ENCODE peak calls at places on chromosomes 4 and X, in seven cellular contexts. One of them, this sample, is unnamed.

GRCh38 chr4:142563682-142564291 is 282.3 kb downstream of the INPP4B start:
- DNase-seq in hypothalamus: no peak
- DNase-seq in fibroblast of lung: peak; percentile 15
- DNase-seq in CD4-positive, alpha-beta T cell: no peak
- DNase-seq in effector memory CD8-positive, alpha-beta T cell: no peak
- DNase-seq in Panc1: no peak
- DNase-seq in nucleus accumbens: no peak
- DNase-seq in this sample: no peak

GRCh38 chrX:150099316-150099715 is 161.0 kb upstream of the EOLA2 start:
- DNase-seq in hypothalamus: no peak
- DNase-seq in fibroblast of lung: no peak
- DNase-seq in CD4-positive, alpha-beta T cell: no peak
- DNase-seq in effector memory CD8-positive, alpha-beta T cell: no peak
- DNase-seq in Panc1: no peak
- DNase-seq in nucleus accumbens: no peak
- DNase-seq in this sample: no peak

GRCh38 chrX:47568656-47569295 is 7.8 kb downstream of the ARAF start:
- DNase-seq in hypothalamus: no peak
- DNase-seq in fibroblast of lung: no peak
- DNase-seq in CD4-positive, alpha-beta T cell: peak; percentile 25
- DNase-seq in effector memory CD8-positive, alpha-beta T cell: peak; percentile 22
- DNase-seq in Panc1: no peak
- DNase-seq in nucleus accumbens: no peak
- DNase-seq in this sample: no peak

GRCh38 chrX:12910424-12910823 is 4.0 kb downstream of the TLR8 start:
- DNase-seq in hypothalamus: no peak
- DNase-seq in fibroblast of lung: no peak
- DNase-seq in CD4-positive, alpha-beta T cell: no peak
- DNase-seq in effector memory CD8-positive, alpha-beta T cell: no peak
- DNase-seq in Panc1: no peak
- DNase-seq in nucleus accumbens: no peak
- DNase-seq in this sample: no peak

GRCh38 chr4:3807311-3807710 is 41.1 kb downstream of the ADRA2C start:
- DNase-seq in hypothalamus: no peak
- DNase-seq in fibroblast of lung: no peak
- DNase-seq in CD4-positive, alpha-beta T cell: no peak
- DNase-seq in effector memory CD8-positive, alpha-beta T cell: no peak
- DNase-seq in Panc1: no peak
- DNase-seq in nucleus accumbens: no peak
- DNase-seq in this sample: no peak

GRCh38 chrX:112834976-112835375 is 5.7 kb downstream of the AMOT start:
- DNase-seq in hypothalamus: no peak
- DNase-seq in fibroblast of lung: no peak
- DNase-seq in CD4-positive, alpha-beta T cell: no peak
- DNase-seq in effector memory CD8-positive, alpha-beta T cell: no peak
- DNase-seq in Panc1: no peak
- DNase-seq in nucleus accumbens: no peak
- DNase-seq in this sample: no peak

GRCh38 chrX:23317799-23318724 is 16.6 kb upstream of the PTCHD1 start:
- DNase-seq in hypothalamus: no peak
- DNase-seq in fibroblast of lung: peak; percentile 4
- DNase-seq in CD4-positive, alpha-beta T cell: no peak
- DNase-seq in effector memory CD8-positive, alpha-beta T cell: no peak
- DNase-seq in Panc1: peak; percentile 39
- DNase-seq in nucleus accumbens: no peak
- DNase-seq in this sample: no peak

GRCh38 chrX:110665636-110666035 is 130.0 kb downstream of the CHRDL1 start:
- DNase-seq in hypothalamus: peak; percentile 0
- DNase-seq in fibroblast of lung: peak; percentile 1
- DNase-seq in CD4-positive, alpha-beta T cell: no peak
- DNase-seq in effector memory CD8-positive, alpha-beta T cell: no peak
- DNase-seq in Panc1: no peak
- DNase-seq in nucleus accumbens: no peak
- DNase-seq in this sample: no peak

GRCh38 chr4:152052431-152053057 is 291.7 kb upstream of the GATB start:
- DNase-seq in hypothalamus: no peak
- DNase-seq in fibroblast of lung: peak; percentile 23
- DNase-seq in CD4-positive, alpha-beta T cell: no peak
- DNase-seq in effector memory CD8-positive, alpha-beta T cell: no peak
- DNase-seq in Panc1: no peak
- DNase-seq in nucleus accumbens: no peak
- DNase-seq in this sample: no peak

GRCh38 chr4:8079031-8079885 is 79.4 kb downstream of the ABLIM2 start:
- DNase-seq in hypothalamus: no peak
- DNase-seq in fibroblast of lung: no peak
- DNase-seq in CD4-positive, alpha-beta T cell: no peak
- DNase-seq in effector memory CD8-positive, alpha-beta T cell: no peak
- DNase-seq in Panc1: no peak
- DNase-seq in nucleus accumbens: no peak
- DNase-seq in this sample: no peak